ENCODE peak calls at places on chromosomes 12 and 14, in eight cellular contexts. Z is naive thymus-derived CD4-positive, alpha-beta T cell; O is NCI-H524 treated with DMSO at 0.1 percent for 48 hours; F is stimulated activated naive CD4-positive, alpha-beta T cell; P is HS-27A; E is skeletal muscle cell; Q is stimulated activated CD4-positive, alpha-beta T cell treated with anti-CD3 and anti-CD28 coated beads, TNF-alpha, amount 100 ng/mL, for 1 hour; M is neural crest cell. K is an unnamed sample.

GRCh38 chr14:102803139-102803538 is 25.9 kb downstream of the TRAF3 start:
- DNase-seq in Z (no peak), O (no peak), F (no peak), P (no peak), E (no peak), Q (no peak), M (no peak), K (no peak)

GRCh38 chr12:77625441-77625840 is 205.3 kb upstream of the NAV3 start:
- DNase-seq in Z (no peak), O (no peak), F (no peak), P (peak), E (peak), Q (no peak), M (no peak), K (no peak)

GRCh38 chr12:53054112-53054878 is 4.4 kb downstream of the TNS2 start:
- DNase-seq in Z (peak), O (peak), F (peak), P (no peak), E (peak), Q (peak), M (peak), K (peak)

GRCh38 chr12:29599397-29599796 is 101.9 kb upstream of the OVCH1 start:
- DNase-seq in Z (no peak), O (no peak), F (no peak), P (peak), E (peak), Q (no peak), M (no peak), K (no peak)

GRCh38 chr12:14618990-14619389 is 51.3 kb upstream of the PLBD1 start:
- DNase-seq in Z (peak), O (no peak), F (no peak), P (no peak), E (no peak), Q (no peak), M (no peak), K (peak)

GRCh38 chr14:94316692-94317091 is 6.4 kb downstream of the SERPINA6 start:
- DNase-seq in Z (no peak), O (no peak), F (no peak), P (no peak), E (no peak), Q (no peak), M (no peak), K (no peak)

GRCh38 chr12:55822228-55822627 is 4.4 kb downstream of the ORMDL2 start:
- DNase-seq in Z (no peak), O (no peak), F (no peak), P (no peak), E (no peak), Q (no peak), M (no peak), K (no peak)

GRCh38 chr14:51443195-51444018 is 203.4 kb downstream of the TMX1 start:
- DNase-seq in Z (no peak), O (no peak), F (no peak), P (peak), E (no peak), Q (no peak), M (no peak), K (no peak)

GRCh38 chr14:96038558-96038919 is 623 bp upstream of the C14orf132 start:
- DNase-seq in Z (no peak), O (no peak), F (no peak), P (no peak), E (no peak), Q (no peak), M (no peak), K (peak)

GRCh38 chr12:59077153-59077930 is 157.0 kb upstream of the LRIG3 start:
- DNase-seq in Z (no peak), O (no peak), F (no peak), P (no peak), E (peak), Q (no peak), M (no peak), K (no peak)

GRCh38 chr12:11477110-11477509 is 81.7 kb upstream of the PRB2 start:
- DNase-seq in Z (no peak), O (no peak), F (no peak), P (no peak), E (no peak), Q (no peak), M (no peak), K (no peak)

GRCh38 chr12:55712154-55712553 is 3.7 kb upstream of the BLOC1S1 start:
- DNase-seq in Z (no peak), O (no peak), F (no peak), P (no peak), E (no peak), Q (no peak), M (no peak), K (no peak)

GRCh38 chr14:87149583-87150354 is 843.2 kb downstream of the GALC start:
- DNase-seq in Z (no peak), O (peak), F (no peak), P (no peak), E (peak), Q (no peak), M (no peak), K (no peak)

GRCh38 chr14:53190938-53191337 is 37.8 kb upstream of the DDHD1 start:
- DNase-seq in Z (no peak), O (no peak), F (no peak), P (no peak), E (peak), Q (no peak), M (no peak), K (no peak)

GRCh38 chr12:112749081-112749480 is 42.5 kb upstream of the RPH3A start:
- DNase-seq in Z (no peak), O (no peak), F (no peak), P (no peak), E (no peak), Q (no peak), M (no peak), K (no peak)

GRCh38 chr14:60515244-60515695 is 6.3 kb downstream of the SIX6 start:
- DNase-seq in Z (no peak), O (no peak), F (no peak), P (no peak), E (no peak), Q (no peak), M (no peak), K (no peak)

GRCh38 chr14:34699873-34700621 is 14.3 kb downstream of the CFL2 start:
- DNase-seq in Z (no peak), O (peak), F (no peak), P (peak), E (peak), Q (no peak), M (no peak), K (no peak)

GRCh38 chr12:92628476-92628875 is 74.3 kb upstream of the PLEKHG7 start:
- DNase-seq in Z (no peak), O (no peak), F (no peak), P (no peak), E (no peak), Q (no peak), M (no peak), K (no peak)

GRCh38 chr12:47742253-47742825 is 16.3 kb downstream of the RAPGEF3 start:
- DNase-seq in Z (peak), O (no peak), F (peak), P (no peak), E (no peak), Q (peak), M (peak), K (peak)

GRCh38 chr12:127628655-127629054 is 638.3 kb upstream of the TMEM132C start:
- DNase-seq in Z (no peak), O (no peak), F (no peak), P (no peak), E (peak), Q (no peak), M (no peak), K (no peak)

GRCh38 chr14:37343307-37344094 is 145.8 kb downstream of the MIPOL1 start:
- DNase-seq in Z (no peak), O (no peak), F (no peak), P (no peak), E (no peak), Q (no peak), M (no peak), K (no peak)

GRCh38 chr12:24066865-24067264 is 117.4 kb upstream of the SOX5 start:
- DNase-seq in Z (no peak), O (no peak), F (no peak), P (peak), E (peak), Q (no peak), M (no peak), K (no peak)

GRCh38 chr14:61385002-61385685 is 63.8 kb downstream of the PRKCH start:
- DNase-seq in Z (peak), O (no peak), F (peak), P (no peak), E (no peak), Q (no peak), M (no peak), K (no peak)

GRCh38 chr12:12877789-12878455 is 13.4 kb upstream of the GPRC5A start:
- DNase-seq in Z (no peak), O (no peak), F (no peak), P (no peak), E (no peak), Q (no peak), M (no peak), K (peak)

GRCh38 chr12:64618953-64619590 is 8.8 kb downstream of the RASSF3 start:
- DNase-seq in Z (no peak), O (no peak), F (no peak), P (no peak), E (no peak), Q (no peak), M (no peak), K (no peak)

GRCh38 chr14:101477648-101478047 is 83.6 kb upstream of the DIO3 start:
- DNase-seq in Z (no peak), O (no peak), F (no peak), P (no peak), E (no peak), Q (no peak), M (no peak), K (no peak)

GRCh38 chr12:14239935-14240872 is 125.3 kb upstream of the ATF7IP start:
- DNase-seq in Z (no peak), O (no peak), F (no peak), P (no peak), E (no peak), Q (no peak), M (no peak), K (no peak)

GRCh38 chr12:28869197-28869596 is 279.9 kb upstream of the FAR2 start:
- DNase-seq in Z (no peak), O (no peak), F (no peak), P (no peak), E (peak), Q (no peak), M (no peak), K (no peak)

GRCh38 chr12:57611116-57611809 is at the start of gene ARHGEF25:
- DNase-seq in Z (no peak), O (peak), F (no peak), P (no peak), E (no peak), Q (no peak), M (peak), K (peak)

GRCh38 chr12:117685115-117685926 is 283.5 kb downstream of the KSR2 start:
- DNase-seq in Z (no peak), O (no peak), F (no peak), P (no peak), E (peak), Q (no peak), M (no peak), K (peak)

GRCh38 chr12:53300187-53300586 is 692 bp downstream of the MYG1 start:
- DNase-seq in Z (no peak), O (no peak), F (no peak), P (no peak), E (no peak), Q (no peak), M (no peak), K (no peak)

GRCh38 chr14:77099425-77100167 is 1.5 kb downstream of the CIPC start:
- DNase-seq in Z (no peak), O (no peak), F (no peak), P (peak), E (peak), Q (no peak), M (no peak), K (peak)

GRCh38 chr12:107014050-107014449 is 27.1 kb upstream of the MTERF2 start:
- DNase-seq in Z (no peak), O (no peak), F (no peak), P (no peak), E (no peak), Q (no peak), M (no peak), K (no peak)

GRCh38 chr12:58804749-58805148 is 115.6 kb downstream of the LRIG3 start:
- DNase-seq in Z (no peak), O (peak), F (no peak), P (no peak), E (no peak), Q (no peak), M (no peak), K (peak)

GRCh38 chr12:89752331-89752730 is 43.7 kb upstream of the ATP2B1 start:
- DNase-seq in Z (no peak), O (no peak), F (no peak), P (no peak), E (no peak), Q (no peak), M (no peak), K (no peak)

GRCh38 chr12:3365416-3366385 is 125.3 kb upstream of the PRMT8 start:
- DNase-seq in Z (no peak), O (no peak), F (no peak), P (no peak), E (no peak), Q (no peak), M (no peak), K (peak)

GRCh38 chr12:109495012-109495411 is 17.6 kb downstream of the UBE3B start:
- DNase-seq in Z (no peak), O (no peak), F (no peak), P (no peak), E (no peak), Q (no peak), M (no peak), K (no peak)

K was measured in HEK293T.